ENCODE peak calls at places on chromosome 22, in five cellular contexts. O, N, B, Q and D are unnamed samples.

GRCh38 chr22:28582806-28583205 is 96.8 kb downstream of the TTC28 start:
- DNase-seq in N (peak; percentile 86), Q (no peak), B (no peak), O (no peak), D (no peak)

GRCh38 chr22:32701021-32701420 is 100.5 kb upstream of the TIMP3 start:
- DNase-seq in Q (no peak), N (peak; percentile 44), O (no peak), B (no peak), D (no peak)

GRCh38 chr22:22937894-22938480 is 50.4 kb downstream of the IGLL5 start:
- DNase-seq in B (no peak), Q (no peak), N (no peak), O (no peak), D (no peak)

GRCh38 chr22:20522828-20523117 is 15.4 kb downstream of the MED15 start:
- DNase-seq in O (no peak), B (no peak), Q (no peak), N (no peak), D (no peak)

GRCh38 chr22:27673839-27674238 is 127.7 kb downstream of the MN1 start:
- DNase-seq in B (no peak), N (no peak), Q (no peak), O (no peak), D (no peak)

GRCh38 chr22:36252754-36253522 is at the start of gene APOL1:
- DNase-seq in N (no peak), O (peak; percentile 78), B (no peak), Q (peak; percentile 73), D (no peak)

GRCh38 chr22:32237021-32237420 is 18.1 kb downstream of the SLC5A4 start:
- DNase-seq in N (no peak), Q (no peak), B (no peak), O (no peak), D (no peak)

GRCh38 chr22:42791721-42792452 is 65.2 kb downstream of the ARFGAP3 start:
- DNase-seq in B (no peak), O (no peak), N (no peak), Q (peak; percentile 55), D (no peak)

GRCh38 chr22:28978158-28978557 is 83.5 kb downstream of the C22orf31 start:
- DNase-seq in B (peak; percentile 40), N (peak; percentile 75), O (no peak), Q (peak; percentile 10), D (no peak)

GRCh38 chr22:17742528-17742902 is 31.8 kb downstream of the BID start:
- DNase-seq in N (peak; percentile 61), Q (peak; percentile 60), B (peak; percentile 59), O (peak; percentile 47), D (peak; percentile 65)

GRCh38 chr22:27349456-27349855 is 452.1 kb downstream of the MN1 start:
- DNase-seq in Q (no peak), N (peak; percentile 88), B (no peak), O (no peak), D (no peak)

GRCh38 chr22:42269407-42270177 is 861 bp downstream of the TCF20 start:
- DNase-seq in O (peak; percentile 80), Q (peak; percentile 45), B (peak; percentile 48), N (no peak), D (peak; percentile 60)

DNA sequence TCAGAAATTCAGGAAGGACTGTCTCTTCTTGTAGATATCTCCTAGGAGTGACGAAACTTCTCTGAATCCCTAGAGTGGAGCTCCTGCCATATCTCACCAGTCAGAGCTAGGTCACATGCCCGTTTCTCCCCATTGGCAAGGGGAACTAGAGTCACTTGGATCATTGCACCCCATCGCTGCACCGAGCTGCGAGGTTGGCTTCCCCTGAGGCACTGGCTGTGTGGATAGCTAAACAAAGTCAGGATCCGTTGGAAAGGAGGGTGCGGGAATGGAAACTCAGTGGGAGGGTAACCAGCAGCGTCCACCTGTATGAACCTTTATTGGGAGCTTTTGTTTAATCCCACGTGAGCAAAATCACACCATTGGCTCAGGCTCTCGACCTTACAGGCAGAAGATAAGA is 283.8 kb downstream of the BRD1 start:
- DNase-seq in O (peak; percentile 2), Q (no peak), B (no peak), N (no peak), D (no peak)
- H3K9me3 ChIP-seq in O (no peaks in the 10 kb centered on the region), Q (no peaks in the 10 kb centered on the region), B (no peaks in the 10 kb centered on the region), N (no peaks in the 10 kb centered on the region), D (no peaks in the 10 kb centered on the region)

GRCh38 chr22:48900626-48901025 is 927.0 kb downstream of the BRD1 start:
- DNase-seq in N (no peak), B (no peak), O (no peak), Q (no peak), D (no peak)
- H3K9me3 ChIP-seq in N (no peaks in the 10 kb centered on the region), B (no peaks in the 10 kb centered on the region), O (no peaks in the 10 kb centered on the region), Q (no peaks in the 10 kb centered on the region), D (no peaks in the 10 kb centered on the region)

DNA sequence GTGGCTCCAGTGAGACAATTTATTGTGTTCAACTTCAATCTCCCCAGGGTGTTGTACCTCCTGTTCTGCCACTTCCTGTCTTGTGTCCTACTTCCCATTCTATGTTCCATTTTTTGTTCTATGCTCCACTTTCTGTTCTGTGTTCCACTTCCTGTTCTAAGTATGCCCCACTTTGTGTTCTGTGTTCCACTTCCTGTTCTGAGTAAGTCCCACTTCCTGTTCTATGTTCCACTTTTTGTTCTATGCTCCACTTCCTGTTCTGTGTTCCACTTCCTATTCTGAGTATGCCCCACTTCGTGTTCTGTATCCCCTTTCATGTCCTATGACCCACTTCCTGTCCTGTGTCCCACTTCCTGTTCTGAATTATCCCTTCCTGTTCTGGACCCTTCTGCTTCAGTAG is 732.7 kb downstream of the TBC1D22A start:
- DNase-seq in Q (no peak), N (no peak), B (no peak), O (no peak), D (no peak)
- H3K9me3 ChIP-seq in Q (no peaks in the 10 kb centered on the region), N (no peaks in the 10 kb centered on the region), B (no peaks in the 10 kb centered on the region), O (no peaks in the 10 kb centered on the region), D (no peaks in the 10 kb centered on the region)

GRCh38 chr22:11616811-11617210 is 3911.2 kb upstream of the OR11H1 start:
- DNase-seq in B (no peak), N (no peak), Q (no peak), O (no peak), D (no peak)
- H3K9me3 ChIP-seq in B (peaks cover 29% of the 10 kb centered on the region), N (no peaks in the 10 kb centered on the region), Q (no peaks in the 10 kb centered on the region), O (no peaks in the 10 kb centered on the region), D (peaks cover 6% of the 10 kb centered on the region)

GRCh38 chr22:25998118-25998775 is 171.0 kb upstream of the SEZ6L start:
- DNase-seq in O (no peak), B (no peak), N (no peak), Q (no peak), D (no peak)
- H3K9me3 ChIP-seq in O (no peaks in the 10 kb centered on the region), B (no peaks in the 10 kb centered on the region), N (no peaks in the 10 kb centered on the region), Q (no peaks in the 10 kb centered on the region), D (no peaks in the 10 kb centered on the region)

DNA sequence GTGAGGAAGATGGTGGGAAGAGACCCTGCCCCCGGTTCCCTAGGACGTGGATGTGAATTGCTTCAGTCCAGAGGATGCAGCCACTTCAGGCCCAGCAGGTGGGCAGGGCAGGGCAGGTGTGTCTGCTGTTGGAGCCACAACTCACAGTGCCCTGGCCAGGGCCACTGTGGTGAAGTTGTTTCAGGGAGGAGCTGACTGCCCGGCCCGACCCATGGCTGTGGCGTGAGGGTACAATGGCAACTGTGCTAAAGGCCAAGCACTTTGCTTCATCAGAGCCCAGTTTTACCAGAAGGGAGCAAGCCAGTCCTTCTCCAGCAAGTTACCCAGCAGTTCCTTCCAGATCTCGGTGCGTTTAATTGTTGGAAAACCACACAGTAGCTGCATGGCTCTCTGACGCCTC is 1174.4 kb downstream of the BRD1 start:
- DNase-seq in B (no peak), O (no peak), Q (no peak), N (no peak), D (no peak)
- H3K9me3 ChIP-seq in B (no peaks in the 10 kb centered on the region), O (no peaks in the 10 kb centered on the region), Q (no peaks in the 10 kb centered on the region), N (no peaks in the 10 kb centered on the region), D (no peaks in the 10 kb centered on the region)

GRCh38 chr22:37445501-37445900 is 18.2 kb upstream of the ELFN2 start:
- DNase-seq in N (no peak), O (no peak), Q (no peak), B (no peak), D (no peak)
- H3K9me3 ChIP-seq in N (no peaks in the 10 kb centered on the region), O (no peaks in the 10 kb centered on the region), Q (no peaks in the 10 kb centered on the region), B (peaks cover 9% of the 10 kb centered on the region), D (no peaks in the 10 kb centered on the region)